ENCODE peak calls at places on chromosomes 16 and 17, in ten cellular contexts. One of them, this sample, is unnamed.

GRCh38 chr16:85634747-85635544 is 21.8 kb downstream of the GSE1 start:
- DNase-seq in activated T-cell treated with anti-CD3 and anti-CD28 coated beads, Interleukin-2, amount 50 U/mL, for 72 hours: no peak
- DNase-seq in neural progenitor cell: no peak
- DNase-seq in lower lobe of right lung: no peak
- DNase-seq in stomach: peak; percentile 48
- DNase-seq in cardiac muscle cell: no peak
- DNase-seq in naive thymus-derived CD8-positive, alpha-beta T cell: no peak
- DNase-seq in aorta: no peak
- DNase-seq in lower leg skin: no peak
- DNase-seq in mucosa of gallbladder: no peak
- DNase-seq in this sample: no peak

GRCh38 chr17:5516060-5516792 is 29.9 kb downstream of the MIS12 start:
- DNase-seq in activated T-cell treated with anti-CD3 and anti-CD28 coated beads, Interleukin-2, amount 50 U/mL, for 72 hours: no peak
- DNase-seq in neural progenitor cell: no peak
- DNase-seq in lower lobe of right lung: no peak
- DNase-seq in stomach: no peak
- DNase-seq in cardiac muscle cell: no peak
- DNase-seq in naive thymus-derived CD8-positive, alpha-beta T cell: no peak
- DNase-seq in aorta: no peak
- DNase-seq in lower leg skin: no peak
- DNase-seq in mucosa of gallbladder: no peak
- DNase-seq in this sample: no peak

GRCh38 chr16:75244844-75245758 is 6.3 kb downstream of the BCAR1 start:
- DNase-seq in activated T-cell treated with anti-CD3 and anti-CD28 coated beads, Interleukin-2, amount 50 U/mL, for 72 hours: no peak
- DNase-seq in neural progenitor cell: peak; percentile 57
- DNase-seq in lower lobe of right lung: peak; percentile 83
- DNase-seq in stomach: peak; percentile 94
- DNase-seq in cardiac muscle cell: peak; percentile 90
- DNase-seq in naive thymus-derived CD8-positive, alpha-beta T cell: no peak
- DNase-seq in aorta: peak; percentile 97
- DNase-seq in lower leg skin: no peak
- DNase-seq in mucosa of gallbladder: peak; percentile 93
- DNase-seq in this sample: no peak

GRCh38 chr17:7844292-7845154 is 10.3 kb upstream of the TMEM88 start:
- DNase-seq in activated T-cell treated with anti-CD3 and anti-CD28 coated beads, Interleukin-2, amount 50 U/mL, for 72 hours: peak; percentile 91
- DNase-seq in neural progenitor cell: peak; percentile 95
- DNase-seq in lower lobe of right lung: peak; percentile 92
- DNase-seq in stomach: peak; percentile 92
- DNase-seq in cardiac muscle cell: peak; percentile 95
- DNase-seq in naive thymus-derived CD8-positive, alpha-beta T cell: peak; percentile 78
- DNase-seq in aorta: peak; percentile 97
- DNase-seq in lower leg skin: peak; percentile 97
- DNase-seq in mucosa of gallbladder: peak; percentile 93
- DNase-seq in this sample: peak; percentile 77

GRCh38 chr16:73558219-73558618 is 510.3 kb upstream of the ZFHX3 start:
- DNase-seq in activated T-cell treated with anti-CD3 and anti-CD28 coated beads, Interleukin-2, amount 50 U/mL, for 72 hours: no peak
- DNase-seq in neural progenitor cell: no peak
- DNase-seq in lower lobe of right lung: no peak
- DNase-seq in stomach: no peak
- DNase-seq in cardiac muscle cell: no peak
- DNase-seq in naive thymus-derived CD8-positive, alpha-beta T cell: no peak
- DNase-seq in aorta: no peak
- DNase-seq in lower leg skin: no peak
- DNase-seq in mucosa of gallbladder: no peak
- DNase-seq in this sample: no peak

GRCh38 chr17:37100231-37100630 is 151.5 kb downstream of the AATF start:
- DNase-seq in activated T-cell treated with anti-CD3 and anti-CD28 coated beads, Interleukin-2, amount 50 U/mL, for 72 hours: no peak
- DNase-seq in neural progenitor cell: no peak
- DNase-seq in lower lobe of right lung: no peak
- DNase-seq in stomach: no peak
- DNase-seq in cardiac muscle cell: no peak
- DNase-seq in naive thymus-derived CD8-positive, alpha-beta T cell: no peak
- DNase-seq in aorta: no peak
- DNase-seq in lower leg skin: no peak
- DNase-seq in mucosa of gallbladder: no peak
- DNase-seq in this sample: no peak

GRCh38 chr16:27446721-27447120 is 44.7 kb downstream of the IL21R start:
- DNase-seq in activated T-cell treated with anti-CD3 and anti-CD28 coated beads, Interleukin-2, amount 50 U/mL, for 72 hours: peak; percentile 75
- DNase-seq in neural progenitor cell: no peak
- DNase-seq in lower lobe of right lung: peak; percentile 45
- DNase-seq in stomach: no peak
- DNase-seq in cardiac muscle cell: no peak
- DNase-seq in naive thymus-derived CD8-positive, alpha-beta T cell: peak; percentile 77
- DNase-seq in aorta: peak; percentile 51
- DNase-seq in lower leg skin: no peak
- DNase-seq in mucosa of gallbladder: no peak
- DNase-seq in this sample: no peak

GRCh38 chr17:63751806-63752205 is 10.2 kb upstream of the STRADA start:
- DNase-seq in activated T-cell treated with anti-CD3 and anti-CD28 coated beads, Interleukin-2, amount 50 U/mL, for 72 hours: peak; percentile 12
- DNase-seq in neural progenitor cell: no peak
- DNase-seq in lower lobe of right lung: no peak
- DNase-seq in stomach: no peak
- DNase-seq in cardiac muscle cell: no peak
- DNase-seq in naive thymus-derived CD8-positive, alpha-beta T cell: no peak
- DNase-seq in aorta: no peak
- DNase-seq in lower leg skin: no peak
- DNase-seq in mucosa of gallbladder: no peak
- DNase-seq in this sample: no peak

GRCh38 chr17:1186923-1187771 is 7.4 kb upstream of the ABR start:
- DNase-seq in activated T-cell treated with anti-CD3 and anti-CD28 coated beads, Interleukin-2, amount 50 U/mL, for 72 hours: peak; percentile 79
- DNase-seq in neural progenitor cell: peak; percentile 91
- DNase-seq in lower lobe of right lung: peak; percentile 90
- DNase-seq in stomach: peak; percentile 86
- DNase-seq in cardiac muscle cell: peak; percentile 86
- DNase-seq in naive thymus-derived CD8-positive, alpha-beta T cell: peak; percentile 72
- DNase-seq in aorta: peak; percentile 94
- DNase-seq in lower leg skin: peak; percentile 95
- DNase-seq in mucosa of gallbladder: peak; percentile 86
- DNase-seq in this sample: peak; percentile 58

GRCh38 chr16:64196444-64196843 is 925.4 kb downstream of the CDH11 start:
- DNase-seq in activated T-cell treated with anti-CD3 and anti-CD28 coated beads, Interleukin-2, amount 50 U/mL, for 72 hours: no peak
- DNase-seq in neural progenitor cell: no peak
- DNase-seq in lower lobe of right lung: no peak
- DNase-seq in stomach: no peak
- DNase-seq in cardiac muscle cell: no peak
- DNase-seq in naive thymus-derived CD8-positive, alpha-beta T cell: no peak
- DNase-seq in aorta: no peak
- DNase-seq in lower leg skin: no peak
- DNase-seq in mucosa of gallbladder: no peak
- DNase-seq in this sample: no peak

GRCh38 chr17:27824745-27825144 is 24.4 kb upstream of the NOS2 start:
- DNase-seq in activated T-cell treated with anti-CD3 and anti-CD28 coated beads, Interleukin-2, amount 50 U/mL, for 72 hours: no peak
- DNase-seq in neural progenitor cell: no peak
- DNase-seq in lower lobe of right lung: no peak
- DNase-seq in stomach: no peak
- DNase-seq in cardiac muscle cell: no peak
- DNase-seq in naive thymus-derived CD8-positive, alpha-beta T cell: no peak
- DNase-seq in aorta: no peak
- DNase-seq in lower leg skin: no peak
- DNase-seq in mucosa of gallbladder: no peak
- DNase-seq in this sample: no peak

GRCh38 chr17:39669897-39670735 is 1.9 kb downstream of the PNMT start:
- DNase-seq in activated T-cell treated with anti-CD3 and anti-CD28 coated beads, Interleukin-2, amount 50 U/mL, for 72 hours: no peak
- DNase-seq in neural progenitor cell: no peak
- DNase-seq in lower lobe of right lung: no peak
- DNase-seq in stomach: no peak
- DNase-seq in cardiac muscle cell: no peak
- DNase-seq in naive thymus-derived CD8-positive, alpha-beta T cell: no peak
- DNase-seq in aorta: no peak
- DNase-seq in lower leg skin: no peak
- DNase-seq in mucosa of gallbladder: no peak
- DNase-seq in this sample: no peak

GRCh38 chr17:82930924-82931695 is 91.3 kb upstream of the ZNF750 start:
- DNase-seq in activated T-cell treated with anti-CD3 and anti-CD28 coated beads, Interleukin-2, amount 50 U/mL, for 72 hours: no peak
- DNase-seq in neural progenitor cell: no peak
- DNase-seq in lower lobe of right lung: peak; percentile 41
- DNase-seq in stomach: peak; percentile 17
- DNase-seq in cardiac muscle cell: no peak
- DNase-seq in naive thymus-derived CD8-positive, alpha-beta T cell: no peak
- DNase-seq in aorta: peak; percentile 72
- DNase-seq in lower leg skin: peak; percentile 78
- DNase-seq in mucosa of gallbladder: no peak
- DNase-seq in this sample: no peak

GRCh38 chr16:86072328-86073102 is 173.6 kb downstream of the IRF8 start:
- DNase-seq in activated T-cell treated with anti-CD3 and anti-CD28 coated beads, Interleukin-2, amount 50 U/mL, for 72 hours: peak; percentile 32
- DNase-seq in neural progenitor cell: peak; percentile 78
- DNase-seq in lower lobe of right lung: no peak
- DNase-seq in stomach: peak; percentile 61
- DNase-seq in cardiac muscle cell: peak; percentile 82
- DNase-seq in naive thymus-derived CD8-positive, alpha-beta T cell: peak; percentile 8
- DNase-seq in aorta: peak; percentile 86
- DNase-seq in lower leg skin: no peak
- DNase-seq in mucosa of gallbladder: peak; percentile 75
- DNase-seq in this sample: no peak

GRCh38 chr16:65121870-65122723 is at the start of gene CDH11:
- DNase-seq in activated T-cell treated with anti-CD3 and anti-CD28 coated beads, Interleukin-2, amount 50 U/mL, for 72 hours: no peak
- DNase-seq in neural progenitor cell: peak; percentile 93
- DNase-seq in lower lobe of right lung: peak; percentile 46
- DNase-seq in stomach: peak; percentile 25
- DNase-seq in cardiac muscle cell: peak; percentile 83
- DNase-seq in naive thymus-derived CD8-positive, alpha-beta T cell: no peak
- DNase-seq in aorta: peak; percentile 90
- DNase-seq in lower leg skin: peak; percentile 88
- DNase-seq in mucosa of gallbladder: peak; percentile 44
- DNase-seq in this sample: no peak

GRCh38 chr17:40452921-40453378 is 9.7 kb downstream of the IGFBP4 start:
- DNase-seq in activated T-cell treated with anti-CD3 and anti-CD28 coated beads, Interleukin-2, amount 50 U/mL, for 72 hours: no peak
- DNase-seq in neural progenitor cell: no peak
- DNase-seq in lower lobe of right lung: no peak
- DNase-seq in stomach: peak; percentile 36
- DNase-seq in cardiac muscle cell: no peak
- DNase-seq in naive thymus-derived CD8-positive, alpha-beta T cell: no peak
- DNase-seq in aorta: no peak
- DNase-seq in lower leg skin: no peak
- DNase-seq in mucosa of gallbladder: no peak
- DNase-seq in this sample: no peak

GRCh38 chr17:50882851-50883250 is 16.7 kb upstream of the TOB1 start:
- DNase-seq in activated T-cell treated with anti-CD3 and anti-CD28 coated beads, Interleukin-2, amount 50 U/mL, for 72 hours: no peak
- DNase-seq in neural progenitor cell: no peak
- DNase-seq in lower lobe of right lung: no peak
- DNase-seq in stomach: no peak
- DNase-seq in cardiac muscle cell: no peak
- DNase-seq in naive thymus-derived CD8-positive, alpha-beta T cell: no peak
- DNase-seq in aorta: no peak
- DNase-seq in lower leg skin: no peak
- DNase-seq in mucosa of gallbladder: no peak
- DNase-seq in this sample: no peak

This sample was measured in NCI-H1048.